ENCODE peak calls at places on chromosomes 6 and 20, in seven cellular contexts. J, A, K, U, H, E and B are unnamed samples. For H3K9me3, the result is how much of the 10 kb centered on the place peaks cover.

GRCh38 chr6:117917176-117917575 is 10.1 kb downstream of the SLC35F1 start:
- DNase-seq in J (no peak), K (no peak), H (no peak), A (no peak), E (no peak), U (no peak), B (no peak)

GRCh38 chr6:136682292-136682691 is 110.0 kb downstream of the MAP3K5 start:
- DNase-seq in U (no peak), H (no peak), A (no peak), K (no peak), J (no peak), E (no peak), B (no peak)

GRCh38 chr20:49603209-49603627 is 35.3 kb upstream of the PTGIS start:
- DNase-seq in E (no peak), J (no peak), A (no peak), U (peak), K (no peak), H (no peak), B (no peak)

GRCh38 chr6:20599302-20600051 is 65.2 kb downstream of the CDKAL1 start:
- DNase-seq in K (no peak), H (no peak), J (no peak), U (no peak), A (no peak), E (no peak), B (no peak)

GRCh38 chr6:156582509-156582992 is 194.6 kb upstream of the ARID1B start:
- DNase-seq in H (no peak), A (no peak), U (no peak), E (no peak), K (no peak), J (no peak), B (no peak)

GRCh38 chr6:42047790-42048405 is 2.4 kb upstream of the TAF8 start:
- DNase-seq in H (no peak), U (no peak), J (no peak), E (no peak), K (no peak), A (no peak), B (peak)

GRCh38 chr6:56246941-56247653 is at the start of gene COL21A1:
- DNase-seq in U (no peak), J (peak), E (peak), K (no peak), A (peak), H (peak), B (peak)

GRCh38 chr20:17495826-17496225 is 35.4 kb downstream of the BFSP1 start:
- DNase-seq in K (no peak), A (no peak), U (no peak), H (no peak), J (no peak), E (no peak), B (peak)

GRCh38 chr6:159065091-159065490 is 20.3 kb upstream of the TAGAP start:
- DNase-seq in J (no peak), H (no peak), A (no peak), U (no peak), E (no peak), K (no peak), B (no peak)

GRCh38 chr6:139291813-139292619 is at the start of gene TXLNB:
- DNase-seq in K (peak), J (no peak), H (peak), A (peak), E (peak), U (peak), B (peak)

GRCh38 chr20:56289652-56290051 is 41.1 kb downstream of the MC3R start:
- DNase-seq in A (no peak), U (no peak), J (no peak), E (no peak), K (no peak), H (no peak), B (no peak)

GRCh38 chr6:125956506-125957390 is at the start of gene HINT3:
- DNase-seq in K (peak), U (peak), E (peak), H (peak), A (peak), J (peak), B (peak)
- TF ChIP-seq POLR2A in K (peak), U (peak), E (peak), H (peak), A (peak), J (no peak), B (peak)

GRCh38 chr6:76166297-76166696 is 93.8 kb upstream of the IMPG1 start:
- DNase-seq in E (no peak), K (no peak), A (no peak), U (no peak), J (no peak), H (no peak), B (no peak)
- H3K9me3 ChIP-seq in E (under half), K (under half), A (under half), U (under half), J (under half), H (under half), B (under half)

GRCh38 chr20:51800132-51800721 is 2.1 kb downstream of the SALL4 start:
- DNase-seq in E (peak), A (no peak), J (peak), H (peak), U (no peak), K (peak), B (no peak)
- TF ChIP-seq POLR2A in E (no peak), A (no peak), J (no peak), H (no peak), U (no peak), K (no peak), B (no peak)

GRCh38 chr6:125306756-125307149 is 5.0 kb upstream of the HDDC2 start:
- DNase-seq in A (no peak), E (no peak), K (no peak), J (no peak), U (no peak), H (no peak), B (no peak)
- H3K9me3 ChIP-seq in A (under half), E (under half), K (under half), J (under half), U (under half), H (under half), B (under half)

GRCh38 chr20:63958471-63958870 is 2.3 kb upstream of the UCKL1 start:
- DNase-seq in J (no peak), U (no peak), E (no peak), A (no peak), K (no peak), H (no peak), B (no peak)

GRCh38 chr20:63957690-63958441 is 1.6 kb upstream of the UCKL1 start:
- DNase-seq in U (peak), K (peak), J (no peak), A (no peak), H (peak), E (no peak), B (no peak)

GRCh38 chr20:63956664-63957003 is 418 bp upstream of the UCKL1 start:
- DNase-seq in H (no peak), A (no peak), K (no peak), U (no peak), J (no peak), E (no peak), B (no peak)

GRCh38 chr20:63955846-63956663 is at the start of gene UCKL1:
- DNase-seq in E (peak), A (peak), K (peak), J (peak), U (peak), H (peak), B (peak)

GRCh38 chr20:63957004-63957689 is 931 bp upstream of the UCKL1 start:
- DNase-seq in K (peak), U (peak), H (peak), J (peak), A (no peak), E (peak), B (peak)
- TF ChIP-seq POLR2A in K (no peak), U (no peak), H (peak), J (peak), A (peak), E (peak), B (peak)

GRCh38 chr20:59645316-59645715 is 41.0 kb downstream of the PHACTR3 start:
- DNase-seq in E (no peak), K (no peak), U (no peak), A (no peak), J (no peak), H (no peak), B (peak)
- H3K9me3 ChIP-seq in E (under half), K (under half), U (under half), A (under half), J (under half), H (under half), B (under half)

DNA sequence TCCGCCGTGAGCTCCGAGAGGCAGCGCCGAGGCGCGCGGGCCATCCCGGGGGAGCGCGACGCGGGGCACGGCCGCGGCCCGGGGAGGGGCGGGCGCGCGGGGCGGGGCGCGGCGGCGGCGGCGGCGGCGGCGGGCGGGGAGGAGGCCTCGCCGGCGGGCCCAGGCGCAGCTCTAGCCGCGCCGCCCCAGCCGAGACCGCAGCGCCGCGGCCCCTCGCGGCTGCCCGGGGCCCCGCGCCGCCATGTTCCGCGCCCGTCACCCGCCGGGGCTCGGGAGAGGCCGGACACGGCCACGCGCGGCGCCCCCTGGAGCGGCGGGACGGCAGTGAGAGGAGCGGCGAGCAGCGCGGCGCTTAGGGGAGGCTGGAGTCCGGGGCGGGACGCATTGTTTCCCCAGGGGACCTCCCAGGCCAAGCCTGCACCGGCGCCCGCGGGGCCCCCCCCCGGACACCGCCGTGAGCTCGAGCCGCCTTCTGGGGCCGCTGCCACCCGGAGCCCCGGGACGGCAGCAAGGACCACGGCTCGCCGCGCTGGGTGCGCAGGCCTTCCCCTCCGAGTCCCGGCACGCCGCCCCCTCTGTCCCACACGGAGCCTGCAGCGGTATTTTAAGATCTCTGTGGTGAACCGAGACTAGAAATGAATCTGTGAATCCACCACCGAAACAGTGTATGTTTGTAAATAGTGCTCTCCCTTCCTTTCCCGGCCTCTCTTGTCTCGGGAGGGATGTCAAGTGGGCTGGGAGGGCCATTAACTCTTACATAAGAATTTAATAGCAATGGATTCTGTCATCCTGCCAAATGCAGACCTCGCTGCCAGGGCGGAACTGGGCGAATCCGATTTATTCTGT is at the start of gene KIF13A:
- DNase-seq in U (peak), H (peak), J (peak), K (no peak), E (peak), A (peak), B (peak)
- TF ChIP-seq POLR2A in U (no peak), H (peak), J (no peak), K (peak), E (peak), A (peak), B (no peak)

GRCh38 chr6:67541591-67541990 is 1093.5 kb upstream of the ADGRB3 start:
- DNase-seq in J (no peak), U (no peak), H (no peak), A (no peak), E (no peak), K (no peak), B (no peak)

GRCh38 chr6:67544851-67545452 is 1090.1 kb upstream of the ADGRB3 start:
- DNase-seq in E (no peak), U (no peak), J (no peak), H (no peak), A (no peak), K (no peak), B (no peak)
- H3K9me3 ChIP-seq in E (under half), U (under half), J (under half), H (under half), A (under half), K (under half), B (under half)

DNA sequence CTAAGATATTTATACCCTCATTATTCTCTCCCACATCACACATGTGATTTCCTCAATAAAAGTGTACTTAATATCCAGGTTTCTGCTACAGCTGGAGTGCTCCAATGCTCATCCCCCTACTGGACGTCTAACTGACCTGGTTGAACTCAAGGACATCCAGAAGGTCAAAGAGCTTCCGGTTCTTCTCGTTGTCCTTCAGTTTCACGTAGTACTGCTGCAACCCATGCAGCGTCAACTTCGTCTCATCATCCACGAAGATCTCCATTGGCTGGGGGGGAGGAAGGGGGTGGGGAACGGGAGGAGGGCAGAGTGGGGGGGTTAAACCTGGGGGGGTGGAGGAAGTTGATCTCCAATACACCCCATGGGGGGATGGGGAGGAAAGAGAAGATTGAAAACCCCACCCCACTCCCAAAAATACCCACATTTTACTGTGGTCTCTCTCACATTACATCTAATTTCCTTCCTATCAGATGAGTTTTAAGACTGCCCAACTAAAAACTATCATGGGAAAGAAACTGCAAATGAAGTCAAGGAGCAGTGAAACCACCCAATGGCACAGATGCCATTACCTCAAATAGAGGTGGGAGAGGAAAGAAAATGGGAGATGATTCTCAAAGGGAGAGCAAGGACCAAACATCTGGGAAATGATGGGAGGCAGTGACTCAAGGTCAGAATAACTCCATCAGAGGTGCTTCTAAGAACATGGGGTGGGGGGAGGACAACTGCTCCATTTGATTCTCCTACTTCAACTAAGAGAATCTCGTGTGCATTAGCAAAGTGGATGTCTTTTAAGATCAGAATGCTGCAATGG is 4.1 kb downstream of the MCCD1 start:
- DNase-seq in A (no peak), H (no peak), U (no peak), E (no peak), K (no peak), J (no peak), B (no peak)
- TF ChIP-seq POLR2A in A (no peak), H (no peak), U (no peak), E (no peak), K (no peak), J (no peak), B (no peak)